ENCODE peak calls at places on chromosomes 16 and 17, in nine cellular contexts. P is neural progenitor cell, H is sigmoid colon, I is H9, M is ascending aorta, N is left ventricle myocardium inferior, W is DND-41, T is MM.1S, Q is thoracic aorta. X is an unnamed sample. For H3K27me3, the result is how much of the 10 kb centered on the place peaks cover.

GRCh38 chr17:78324391-78325075 is 35.3 kb downstream of the SOCS3 start:
- DNase-seq in P (peak), H (peak), I (peak), M (peak), N (peak), W (no peak), T (no peak), Q (no peak), X (no peak)

GRCh38 chr16:81415757-81416156 is 28.9 kb upstream of the CMIP start:
- DNase-seq in P (peak), H (no peak), I (peak), M (no peak), N (no peak), W (no peak), T (no peak), Q (no peak), X (no peak)

GRCh38 chr17:51322390-51323029 is 62.2 kb downstream of the UTP18 start:
- DNase-seq in P (peak), H (no peak), I (peak), M (no peak), N (no peak), W (no peak), T (peak), Q (no peak), X (no peak)

GRCh38 chr17:266701-267656 is 85.5 kb upstream of the DOC2B start:
- DNase-seq in P (peak), H (peak), I (no peak), M (no peak), N (peak), W (no peak), T (no peak), Q (peak), X (no peak)

GRCh38 chr17:66630379-66630778 is 204.5 kb upstream of the CACNG5 start:
- DNase-seq in P (no peak), H (no peak), I (no peak), M (no peak), N (no peak), W (no peak), T (no peak), Q (no peak), X (no peak)

GRCh38 chr17:909642-910323 is 69.8 kb downstream of the NXN start:
- DNase-seq in P (no peak), H (no peak), I (no peak), M (no peak), N (no peak), W (no peak), T (no peak), Q (no peak), X (no peak)

GRCh38 chr16:35152067-35152627 is 1692.7 kb downstream of the TP53TG3F start:
- DNase-seq in P (no peak), H (no peak), I (no peak), M (no peak), N (no peak), W (no peak), T (no peak), Q (no peak), X (no peak)

GRCh38 chr17:2485543-2485942 is 26.1 kb downstream of the METTL16 start:
- DNase-seq in P (no peak), H (no peak), I (no peak), M (no peak), N (no peak), W (no peak), T (no peak), Q (no peak), X (no peak)

GRCh38 chr17:19262650-19263620 is 25.8 kb downstream of the EPN2 start:
- DNase-seq in P (no peak), H (peak), I (no peak), M (no peak), N (no peak), W (no peak), T (no peak), Q (no peak), X (no peak)

GRCh38 chr16:70610273-70611223 is 35.8 kb upstream of the IL34 start:
- DNase-seq in P (no peak), H (no peak), I (no peak), M (no peak), N (no peak), W (no peak), T (no peak), Q (no peak), X (no peak)

GRCh38 chr16:27444015-27444414 is 42.0 kb downstream of the IL21R start:
- DNase-seq in P (no peak), H (no peak), I (no peak), M (no peak), N (no peak), W (no peak), T (no peak), Q (no peak), X (no peak)

GRCh38 chr16:77271532-77272426 is 72.6 kb downstream of the SYCE1L start:
- DNase-seq in P (peak), H (no peak), I (no peak), M (no peak), N (no peak), W (no peak), T (no peak), Q (no peak), X (no peak)

GRCh38 chr16:68887107-68887506 is 43.8 kb downstream of the TANGO6 start:
- DNase-seq in P (no peak), H (no peak), I (no peak), M (no peak), N (no peak), W (no peak), T (no peak), Q (no peak), X (no peak)

GRCh38 chr16:10150906-10151305 is 31.3 kb downstream of the GRIN2A start:
- DNase-seq in P (no peak), H (no peak), I (no peak), M (no peak), N (no peak), W (no peak), T (no peak), Q (no peak), X (no peak)

GRCh38 chr16:50266337-50267091 is at the start of gene ADCY7:
- DNase-seq in P (peak), H (peak), I (peak), M (peak), N (peak), W (peak), T (peak), Q (no peak), X (peak)

GRCh38 chr17:57881783-57882291 is 32.0 kb upstream of the MRPS23 start:
- DNase-seq in P (no peak), H (peak), I (no peak), M (no peak), N (no peak), W (no peak), T (no peak), Q (no peak), X (no peak)

GRCh38 chr17:31544186-31544585 is 152.7 kb downstream of the RAB11FIP4 start:
- DNase-seq in P (no peak), H (no peak), I (no peak), M (no peak), N (no peak), W (no peak), T (no peak), Q (no peak), X (no peak)

GRCh38 chr17:61895391-61895790 is 32.1 kb upstream of the BRIP1 start:
- DNase-seq in P (no peak), H (no peak), I (no peak), M (no peak), N (no peak), W (no peak), T (no peak), Q (no peak), X (no peak)

GRCh38 chr16:88798772-88799455 is 4.7 kb upstream of the CDT1 start:
- DNase-seq in P (no peak), H (no peak), I (peak), M (no peak), N (no peak), W (peak), T (no peak), Q (no peak), X (no peak)

GRCh38 chr17:19737305-19738072 is 10.6 kb downstream of the ALDH3A1 start:
- DNase-seq in P (no peak), H (no peak), I (no peak), M (no peak), N (peak), W (no peak), T (no peak), Q (no peak), X (no peak)

GRCh38 chr17:2055494-2056220 is 754 bp downstream of the HIC1 start:
- DNase-seq in P (no peak), H (peak), I (no peak), M (no peak), N (no peak), W (peak), T (no peak), Q (no peak), X (peak)

GRCh38 chr16:58119509-58119845 is 9.7 kb downstream of the CFAP20 start:
- DNase-seq in P (no peak), H (no peak), I (no peak), M (no peak), N (no peak), W (no peak), T (no peak), Q (no peak), X (no peak)

GRCh38 chr17:47966079-47966519 is 4.8 kb upstream of the CDK5RAP3 start:
- DNase-seq in P (no peak), H (no peak), I (no peak), M (no peak), N (no peak), W (no peak), T (no peak), Q (no peak), X (no peak)

GRCh38 chr17:8080799-8081219 is 6.7 kb downstream of the ALOX12B start:
- DNase-seq in P (no peak), H (no peak), I (peak), M (no peak), N (no peak), W (no peak), T (no peak), Q (no peak), X (no peak)

GRCh38 chr17:31745964-31746650 is 112.9 kb downstream of the COPRS start:
- DNase-seq in P (no peak), H (no peak), I (no peak), M (no peak), N (no peak), W (no peak), T (no peak), Q (no peak), X (no peak)

GRCh38 chr16:87715658-87716057 is 50.1 kb downstream of the KLHDC4 start:
- DNase-seq in P (no peak), H (no peak), I (no peak), M (no peak), N (no peak), W (no peak), T (no peak), Q (no peak), X (no peak)

GRCh38 chr16:3950343-3951193 is 70.1 kb upstream of the CREBBP start:
- DNase-seq in P (no peak), H (peak), I (no peak), M (peak), N (peak), W (no peak), T (no peak), Q (peak), X (no peak)

GRCh38 chr17:16398270-16399267 is 16.8 kb upstream of the TRPV2 start:
- DNase-seq in P (no peak), H (no peak), I (no peak), M (no peak), N (no peak), W (no peak), T (no peak), Q (no peak), X (no peak)

GRCh38 chr16:29975134-29975538 is 1.5 kb downstream of the TAOK2 start:
- DNase-seq in P (no peak), H (no peak), I (no peak), M (no peak), N (no peak), W (no peak), T (no peak), Q (no peak), X (no peak)

GRCh38 chr17:11264183-11264871 is 23.3 kb downstream of the SHISA6 start:
- DNase-seq in P (no peak), H (no peak), I (no peak), M (no peak), N (no peak), W (no peak), T (no peak), Q (no peak), X (no peak)

GRCh38 chr17:80859004-80859941 is 132.4 kb upstream of the CHMP6 start:
- DNase-seq in P (peak), H (peak), I (peak), M (peak), N (peak), W (no peak), T (no peak), Q (peak), X (no peak)

GRCh38 chr16:4511441-4512082 is 27.0 kb downstream of the CDIP1 start:
- DNase-seq in P (peak), H (no peak), I (peak), M (no peak), N (peak), W (peak), T (peak), Q (no peak), X (no peak)

GRCh38 chr16:69526831-69527655 is 38.7 kb upstream of the NFAT5 start:
- DNase-seq in P (no peak), H (no peak), I (no peak), M (no peak), N (no peak), W (no peak), T (no peak), Q (no peak), X (no peak)

GRCh38 chr16:50284131-50284911 is 18.0 kb downstream of the ADCY7 start:
- DNase-seq in P (no peak), H (no peak), I (no peak), M (no peak), N (peak), W (no peak), T (no peak), Q (no peak), X (no peak)

GRCh38 chr16:83187404-83187803 is 560.6 kb downstream of the CDH13 start:
- DNase-seq in P (no peak), H (no peak), I (no peak), M (no peak), N (no peak), W (no peak), T (no peak), Q (no peak), X (no peak)

GRCh38 chr17:2093349-2093748 is 38.4 kb downstream of the HIC1 start:
- DNase-seq in P (no peak), H (no peak), I (no peak), M (no peak), N (no peak), W (no peak), T (no peak), Q (no peak), X (no peak)

GRCh38 chr16:82660966-82661365 is 34.2 kb downstream of the CDH13 start:
- DNase-seq in P (no peak), H (no peak), I (no peak), M (no peak), N (no peak), W (no peak), T (no peak), Q (no peak), X (no peak)

GRCh38 chr16:72480926-72481325 is 309.0 kb upstream of the PMFBP1 start:
- DNase-seq in P (no peak), H (no peak), I (no peak), M (no peak), N (no peak), W (no peak), T (no peak), Q (no peak), X (no peak)

GRCh38 chr17:17398188-17398927 is 78.4 kb upstream of the MED9 start:
- DNase-seq in P (no peak), H (no peak), I (no peak), M (no peak), N (peak), W (no peak), T (no peak), Q (no peak), X (no peak)

DNA sequence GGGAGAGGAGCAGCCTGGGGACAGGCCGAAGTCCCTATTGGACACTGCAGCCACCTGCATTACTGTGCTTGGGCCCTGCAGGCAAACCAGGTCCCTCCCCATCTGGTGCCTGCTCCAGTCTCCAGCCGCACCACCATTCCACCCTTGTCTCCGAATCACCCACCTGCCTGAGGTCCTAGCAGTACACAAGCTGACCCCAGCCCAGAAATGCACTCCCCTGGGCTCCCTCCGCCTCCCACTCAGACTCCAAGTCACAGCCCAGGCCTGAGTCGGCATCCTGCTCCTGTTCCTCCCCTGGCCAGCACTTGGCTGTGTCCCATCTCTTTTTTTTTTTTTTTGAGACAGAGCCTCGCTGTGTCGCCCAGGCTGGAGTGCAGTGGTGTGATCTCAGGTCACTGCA is 6.3 kb downstream of the UNC13D start:
- DNase-seq in P (no peak), H (no peak), I (no peak), M (no peak), N (no peak), W (no peak), T (no peak), Q (no peak), X (no peak)
- TF ChIP-seq CTCF in P (no peak), H (no peak), I (no peak), M (no peak), N (no peak), W (no peak), T (no peak), Q (no peak), X (no peak)

DNA sequence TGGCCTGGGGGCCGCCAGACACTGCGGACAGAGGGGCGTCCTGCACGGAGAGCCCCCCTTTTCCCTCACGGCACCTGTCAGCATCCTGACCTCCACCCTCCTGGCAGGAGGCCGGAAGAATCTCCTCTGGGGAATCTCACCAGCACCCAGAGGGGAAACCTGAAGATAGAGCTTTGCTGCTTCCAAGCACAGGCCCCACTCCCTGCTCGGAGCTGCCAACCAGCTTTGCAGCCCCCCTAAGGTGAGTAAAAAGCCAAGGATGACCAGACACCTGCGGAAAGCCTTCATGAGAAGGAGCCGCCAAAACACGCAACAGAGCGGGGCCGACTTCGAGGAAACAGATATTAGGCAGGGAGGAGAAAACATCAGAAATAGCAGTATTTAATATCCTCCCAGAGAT is 3.4 kb upstream of the RBFOX3 start:
- DNase-seq in P (no peak), H (no peak), I (no peak), M (no peak), N (no peak), W (no peak), T (no peak), Q (no peak), X (no peak)
- H3K27me3 ChIP-seq in P (under half), H (under half), I (under half), M (under half), N (half or more), W (under half), T (half or more), Q (under half), X (under half)

DNA sequence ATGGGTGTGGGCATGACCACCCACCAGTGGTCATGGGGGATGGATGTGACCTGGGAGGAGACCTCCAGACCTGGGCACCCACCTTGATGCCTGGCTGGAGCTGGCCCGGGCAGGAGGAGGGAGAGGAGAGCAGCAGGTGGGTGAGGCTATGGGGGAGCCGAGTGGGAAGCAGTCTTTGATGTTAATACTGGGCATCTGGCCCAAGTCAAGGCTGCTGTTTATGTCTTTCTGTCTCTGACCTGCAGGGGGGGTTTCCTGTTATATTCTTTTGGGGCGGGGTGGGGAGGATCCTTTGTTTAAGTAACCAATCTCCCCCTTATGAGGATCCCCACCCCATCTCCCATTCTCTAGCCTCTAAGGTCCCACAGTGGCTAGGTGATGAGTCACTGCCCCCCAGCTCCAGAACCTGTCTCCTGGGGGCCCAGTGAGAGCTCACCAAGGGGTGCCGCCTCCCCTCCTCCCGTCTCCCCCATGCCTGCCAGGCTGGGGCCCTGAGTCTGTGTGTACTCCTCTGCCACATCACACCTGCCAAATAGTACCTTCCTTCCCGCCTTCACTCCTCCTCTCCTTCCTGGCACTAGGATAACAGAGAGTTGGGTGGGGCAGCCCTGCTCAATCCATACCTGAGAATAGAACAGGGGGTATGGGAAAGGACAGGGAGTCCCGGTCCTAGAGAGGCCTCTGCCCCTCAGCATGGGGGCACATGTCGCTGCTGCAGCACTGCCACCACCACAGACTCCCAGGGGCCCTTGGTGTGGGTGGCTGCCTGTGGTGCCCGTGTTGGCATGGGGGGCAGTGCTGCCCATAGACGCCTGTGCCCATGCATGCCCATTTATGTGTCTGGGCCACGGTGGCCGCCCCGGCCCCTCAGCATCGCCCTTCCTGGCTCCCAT is 7.2 kb downstream of the THRA start:
- DNase-seq in P (no peak), H (peak), I (peak), M (no peak), N (no peak), W (peak), T (no peak), Q (no peak), X (no peak)
- TF ChIP-seq CTCF in P (peak), H (no peak), I (peak), M (peak), N (peak), W (peak), T (no peak), Q (no peak), X (peak)

DNA sequence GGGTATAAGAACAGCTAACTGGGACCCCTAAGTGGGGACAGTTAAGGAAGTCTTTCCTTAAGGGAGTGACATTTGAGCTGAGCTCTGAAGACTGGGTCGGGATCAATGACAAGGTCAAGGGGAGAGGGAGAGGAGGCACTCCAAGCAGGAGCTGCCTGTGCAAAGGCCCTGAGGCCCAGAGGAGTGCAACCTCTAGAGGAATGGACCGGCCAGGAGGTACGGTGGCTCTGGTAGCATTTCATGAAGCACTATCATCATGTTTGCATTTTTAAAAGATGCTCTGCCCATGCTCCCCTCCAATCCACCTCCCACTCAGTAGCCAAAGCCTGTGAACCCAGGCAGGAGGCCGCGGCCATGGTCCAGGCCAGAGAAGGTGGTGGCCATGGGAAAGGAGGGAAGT is 27.4 kb downstream of the RBFOX3 start:
- DNase-seq in P (no peak), H (no peak), I (no peak), M (no peak), N (no peak), W (no peak), T (no peak), Q (no peak), X (no peak)
- H3K27me3 ChIP-seq in P (under half), H (under half), I (under half), M (under half), N (half or more), W (under half), T (half or more), Q (under half), X (under half)